ENCODE peak calls at places on chromosomes 12 and 14, in four cellular contexts. P is hepatocyte, E is H1, G is PC-9. I is an unnamed sample.

GRCh38 chr12:41998451-41998850 is 146.2 kb downstream of the GXYLT1 start:
- DNase-seq in P (no peak), E (no peak), G (no peak), I (no peak)

GRCh38 chr14:93381644-93382043 is 34.7 kb downstream of the COX8C start:
- DNase-seq in P (peak), E (no peak), G (no peak), I (no peak)

GRCh38 chr14:37246427-37246829 is 48.7 kb downstream of the MIPOL1 start:
- DNase-seq in P (peak), E (no peak), G (no peak), I (no peak)

GRCh38 chr14:24095196-24096068 is 1.3 kb downstream of the PCK2 start:
- DNase-seq in P (peak), E (peak), G (peak), I (peak)

GRCh38 chr14:56694609-56695008 is 115.0 kb downstream of the TMEM260 start:
- DNase-seq in P (peak), E (peak), G (no peak), I (no peak)

GRCh38 chr14:73269729-73270651 is 32.7 kb downstream of the PAPLN start:
- DNase-seq in P (peak), E (no peak), G (peak), I (no peak)

GRCh38 chr12:92059976-92060375 is 85.7 kb downstream of the BTG1 start:
- DNase-seq in P (no peak), E (no peak), G (no peak), I (no peak)

GRCh38 chr12:124170756-124171155 is 124.1 kb upstream of the RFLNA start:
- DNase-seq in P (no peak), E (no peak), G (no peak), I (no peak)

GRCh38 chr14:95533822-95534221 is 1.0 kb upstream of the GLRX5 start:
- DNase-seq in P (no peak), E (no peak), G (no peak), I (no peak)

GRCh38 chr12:3009780-3010179 is 50.6 kb downstream of the TEAD4 start:
- DNase-seq in P (no peak), E (no peak), G (no peak), I (no peak)

GRCh38 chr12:79444089-79444488 is 246.7 kb downstream of the PAWR start:
- DNase-seq in P (no peak), E (no peak), G (no peak), I (no peak)

GRCh38 chr12:47650469-47650868 is 55.4 kb downstream of the RPAP3 start:
- DNase-seq in P (no peak), E (no peak), G (no peak), I (no peak)

GRCh38 chr12:47648056-47648579 is 57.7 kb downstream of the RPAP3 start:
- DNase-seq in P (no peak), E (no peak), G (no peak), I (no peak)

GRCh38 chr12:47652491-47653234 is 53.2 kb downstream of the RPAP3 start:
- DNase-seq in P (peak), E (no peak), G (no peak), I (no peak)

GRCh38 chr12:47651368-47652254 is 54.2 kb downstream of the RPAP3 start:
- DNase-seq in P (peak), E (no peak), G (peak), I (peak)

DNA sequence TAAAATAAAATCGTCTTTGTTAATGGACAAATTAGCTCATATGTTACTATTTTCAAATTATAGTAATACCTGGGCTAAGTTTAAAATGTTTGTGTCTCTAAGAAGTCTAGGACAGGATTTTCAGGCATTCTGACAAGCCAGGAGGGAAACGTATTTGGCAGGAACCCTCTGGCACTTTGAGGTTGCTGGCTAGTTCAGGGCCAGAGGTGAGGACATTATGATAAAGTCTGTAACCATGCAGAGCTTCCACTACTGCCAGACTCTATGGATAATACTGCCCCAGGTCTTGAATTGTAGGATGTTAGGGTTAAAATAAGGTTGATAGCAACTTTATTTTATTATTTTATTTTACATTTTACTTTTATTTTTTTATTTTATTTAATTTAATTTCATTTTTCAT is 56.4 kb downstream of the RPAP3 start:
- DNase-seq in P (no peak), E (no peak), G (no peak), I (no peak)
- H3K4me3 ChIP-seq in P (no peak), E (no peak), G (no peak), I (no peak)

GRCh38 chr12:68235576-68235975 is 10.0 kb upstream of the IL26 start:
- DNase-seq in P (no peak), E (no peak), G (no peak), I (no peak)

GRCh38 chr12:68239309-68239708 is 13.7 kb upstream of the IL26 start:
- DNase-seq in P (no peak), E (no peak), G (no peak), I (no peak)

GRCh38 chr12:68236421-68237059 is 10.9 kb upstream of the IL26 start:
- DNase-seq in P (no peak), E (no peak), G (no peak), I (peak)

GRCh38 chr12:68237068-68237467 is 11.5 kb upstream of the IL26 start:
- DNase-seq in P (no peak), E (no peak), G (no peak), I (no peak)

DNA sequence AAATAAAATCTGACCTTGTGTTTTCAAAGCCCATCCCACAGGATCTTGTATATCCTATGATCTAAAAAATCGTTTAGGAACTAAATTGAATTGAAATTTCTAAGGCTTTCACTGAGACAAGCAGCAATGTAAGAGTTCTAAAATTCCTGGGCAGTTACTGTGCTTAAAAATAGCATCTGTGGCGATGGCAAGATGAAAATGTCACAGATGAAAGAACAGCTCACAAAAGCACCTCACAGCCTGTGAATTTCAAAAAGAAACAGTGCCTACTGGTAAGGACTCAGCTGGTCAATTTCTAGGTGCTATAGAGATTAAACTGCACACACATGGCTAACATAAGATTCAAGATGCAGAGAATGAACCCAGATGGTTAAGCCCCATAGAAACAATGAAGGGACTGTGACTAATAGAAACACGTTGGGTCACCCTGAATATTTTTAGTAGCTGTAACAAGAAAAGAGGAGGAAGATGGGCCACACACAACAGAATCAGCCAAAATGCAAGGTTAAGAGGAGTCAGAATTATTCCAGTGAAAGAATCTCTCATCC is 12.0 kb upstream of the IL26 start:
- DNase-seq in P (no peak), E (no peak), G (no peak), I (no peak)
- H3K4me2 ChIP-seq in P (no peak), E (no peak), G (no peak), I (no peak)

GRCh38 chr12:48979602-48980388 is 1.7 kb downstream of the WNT1 start:
- DNase-seq in P (no peak), E (no peak), G (no peak), I (no peak)
- TF ChIP-seq EZH2 in P (no peak), E (peak), G (no peak), I (no peak)

GRCh38 chr14:89911018-89911919 is 43.3 kb downstream of the EFCAB11 start:
- DNase-seq in P (peak), E (peak), G (no peak), I (no peak)
- H3K4me3 ChIP-seq in P (peak), E (peak), G (no peak), I (no peak)

GRCh38 chr14:68104518-68104917 is 284.9 kb downstream of the RAD51B start:
- DNase-seq in P (peak), E (no peak), G (no peak), I (no peak)
- H3K4me2 ChIP-seq in P (no peak), E (no peak), G (no peak), I (no peak)

GRCh38 chr12:6200266-6201198 is at the start of gene CD9:
- DNase-seq in P (peak), E (peak), G (peak), I (no peak)
- TF ChIP-seq EZH2 in P (no peak), E (no peak), G (no peak), I (no peak)

GRCh38 chr12:75455839-75456238 is 24.7 kb upstream of the GLIPR1 start:
- DNase-seq in P (no peak), E (no peak), G (no peak), I (no peak)
- H3K4me3 ChIP-seq in P (no peak), E (no peak), G (no peak), I (no peak)

GRCh38 chr12:15443050-15443449 is 120.7 kb downstream of the PTPRO start:
- DNase-seq in P (no peak), E (no peak), G (no peak), I (no peak)
- H3K4me2 ChIP-seq in P (no peak), E (no peak), G (no peak), I (peak)

GRCh38 chr14:104188727-104189400 is 50.5 kb downstream of the KIF26A start:
- DNase-seq in P (no peak), E (no peak), G (no peak), I (no peak)
- TF ChIP-seq EZH2 in P (no peak), E (no peak), G (no peak), I (no peak)

GRCh38 chr12:49189731-49190314 is 943 bp upstream of the TUBA1A start:
- DNase-seq in P (no peak), E (no peak), G (no peak), I (no peak)
- H3K4me3 ChIP-seq in P (no peak), E (peak), G (no peak), I (peak)